ENCODE peak calls at places on chromosomes 3 and 15, in six cellular contexts. C is frontal cortex; Q is activated T-cell treated with anti-CD3 and anti-CD28 coated beads, Interleukin-2, amount 50 U/mL, for 72 hours; G is uterus; N is GM19239; M is mesendoderm. W is an unnamed sample.

GRCh38 chr3:157125101-157125500 is 34.8 kb downstream of the CCNL1 start:
- DNase-seq in Q (no peak), G (no peak), N (no peak), C (no peak), M (no peak), W (no peak)

GRCh38 chr3:35483131-35483530 is 156.2 kb upstream of the ARPP21 start:
- DNase-seq in G (no peak), Q (no peak), M (no peak), C (no peak), N (no peak), W (no peak)

GRCh38 chr3:197590313-197590962 is 34.7 kb upstream of the BDH1 start:
- DNase-seq in C (no peak), M (no peak), Q (no peak), N (no peak), G (no peak), W (no peak)

GRCh38 chr15:28101983-28102441 is 2.9 kb upstream of the OCA2 start:
- DNase-seq in Q (no peak), C (no peak), M (no peak), G (no peak), N (no peak), W (no peak)

GRCh38 chr15:77625376-77625775 is 7.3 kb downstream of the LINGO1 start:
- DNase-seq in C (no peak), Q (no peak), M (no peak), N (no peak), G (no peak), W (no peak)

GRCh38 chr15:78364233-78364632 is 24.1 kb downstream of the CRABP1 start:
- DNase-seq in M (no peak), C (peak), G (no peak), Q (no peak), N (no peak), W (no peak)

GRCh38 chr3:154334973-154335420 is 10.7 kb upstream of the DHX36 start:
- DNase-seq in C (no peak), M (peak), N (no peak), G (no peak), Q (no peak), W (peak)

GRCh38 chr3:38127611-38128302 is 9.2 kb downstream of the ACAA1 start:
- DNase-seq in G (peak), M (no peak), N (no peak), Q (no peak), C (no peak), W (no peak)

GRCh38 chr15:64163662-64164362 is 990 bp upstream of the PPIB start:
- DNase-seq in Q (no peak), C (no peak), N (no peak), M (peak), G (no peak), W (no peak)

GRCh38 chr3:167732313-167733065 is 2.2 kb downstream of the PDCD10 start:
- DNase-seq in G (no peak), Q (no peak), N (no peak), C (no peak), M (no peak), W (no peak)

GRCh38 chr3:2525968-2526367 is 427.3 kb downstream of the CNTN4 start:
- DNase-seq in Q (no peak), C (no peak), M (no peak), G (no peak), N (no peak), W (no peak)

GRCh38 chr15:67077641-67078215 is 12.3 kb downstream of the SMAD3 start:
- DNase-seq in M (no peak), G (no peak), Q (no peak), N (no peak), C (no peak), W (no peak)

W was measured in COLO829.